ENCODE peak calls at places on chromosomes 16 and 17, in nine cellular contexts. A is H54; E is tibial nerve; N is activated naive CD4-positive, alpha-beta T cell treated with anti-CD3 and anti-CD28 coated beads, Interleukin-2, amount 10 ng/mL, durations not matched to agents 7 days and 5 days; M is NCI-H1048; L is stimulated activated CD8-positive, alpha-beta memory T cell treated with anti-CD3 and anti-CD28 coated beads, Interleukin-2, amount 100 ng/mL, for 1 hour; O is T-cell; B is CD4-positive, alpha-beta T cell; S is mucosa of gallbladder. G is an unnamed sample.
A peak's percentile ranks its signal among the peaks of the same experiment; 100 is the strongest.

GRCh38 chr17:22374741-22375140 is 682.4 kb downstream of the KCNJ18 start:
- DNase-seq in E (no peak), A (no peak), M (no peak), L (no peak), N (no peak), O (no peak), B (no peak), S (no peak), G (no peak)

GRCh38 chr16:50246299-50247122 is 19.8 kb upstream of the ADCY7 start:
- DNase-seq in B (no peak), E (no peak), N (peak; percentile 42), S (no peak), M (no peak), L (no peak), O (no peak), A (no peak), G (no peak)

GRCh38 chr17:18102640-18103039 is 5.9 kb upstream of the MYO15A start:
- DNase-seq in N (no peak), A (no peak), B (no peak), M (no peak), O (no peak), S (no peak), E (no peak), L (no peak), G (no peak)

GRCh38 chr16:15399317-15399716 is 3.8 kb downstream of the MPV17L start:
- DNase-seq in E (no peak), O (no peak), A (no peak), L (no peak), M (no peak), S (no peak), N (no peak), B (no peak), G (no peak)

GRCh38 chr17:64230551-64231408 is 32.3 kb downstream of the TEX2 start:
- DNase-seq in N (no peak), L (no peak), O (no peak), A (no peak), E (no peak), S (no peak), M (no peak), B (no peak), G (no peak)

GRCh38 chr16:75420987-75421819 is 12.1 kb downstream of the CFDP1 start:
- DNase-seq in E (peak; percentile 35), O (no peak), B (peak; percentile 16), N (peak; percentile 32), A (no peak), L (no peak), S (peak; percentile 48), M (no peak), G (no peak)

GRCh38 chr17:27475070-27475673 is 18.9 kb downstream of the KSR1 start:
- DNase-seq in L (no peak), A (no peak), M (no peak), N (peak; percentile 37), O (no peak), S (no peak), E (no peak), B (no peak), G (no peak)

GRCh38 chr17:40323731-40324650 is 15.0 kb downstream of the RARA start:
- DNase-seq in E (no peak), O (peak; percentile 85), L (peak; percentile 56), N (peak; percentile 70), S (no peak), M (no peak), B (peak; percentile 72), A (no peak), G (no peak)

GRCh38 chr17:17106716-17107115 is 64.5 kb downstream of the MPRIP start:
- DNase-seq in O (no peak), N (no peak), M (no peak), E (no peak), A (no peak), B (no peak), S (no peak), L (no peak), G (no peak)